ENCODE peak calls at places on chromosome 5, in four cellular contexts. T is NK-92 treated with Interleukin-12 subunit alpha and Interleukin-12 subunit beta, amount 100 ng/mL, for 24 hours; U is stimulated activated CD4-positive, alpha-beta T cell treated with anti-CD3 and anti-CD28 coated beads, TNF-alpha, amount 100 ng/mL, for 48 hours; M is RPMI8226. E is an unnamed sample.

GRCh38 chr5:123440456-123440855 is 17.3 kb upstream of the CEP120 start:
- DNase-seq in T (no peak), U (no peak), M (no peak), E (no peak)

GRCh38 chr5:167587768-167588167 is 703.7 kb upstream of the WWC1 start:
- DNase-seq in T (no peak), U (no peak), M (no peak), E (no peak)

GRCh38 chr5:164741376-164741775 is 1236.0 kb downstream of the MAT2B start:
- DNase-seq in T (peak), U (no peak), M (peak), E (no peak)

GRCh38 chr5:136063778-136064465 is 35.1 kb downstream of the TGFBI start:
- DNase-seq in T (no peak), U (no peak), M (no peak), E (no peak)

GRCh38 chr5:25850581-25850980 is 1187.8 kb downstream of the CDH9 start:
- DNase-seq in T (no peak), U (no peak), M (no peak), E (no peak)

GRCh38 chr5:139708877-139709586 is 60.9 kb downstream of the CXXC5 start:
- DNase-seq in T (no peak), U (no peak), M (no peak), E (peak)

GRCh38 chr5:139717221-139717620 is 69.1 kb downstream of the CXXC5 start:
- DNase-seq in T (no peak), U (no peak), M (no peak), E (no peak)

GRCh38 chr5:74521401-74521800 is 119.1 kb downstream of the ENC1 start:
- DNase-seq in T (no peak), U (no peak), M (no peak), E (no peak)

GRCh38 chr5:151696470-151697061 is 9.9 kb upstream of the SPARC start:
- DNase-seq in T (no peak), U (no peak), M (no peak), E (peak)

GRCh38 chr5:36723921-36724320 is 117.5 kb downstream of the SLC1A3 start:
- DNase-seq in T (no peak), U (no peak), M (no peak), E (no peak)

GRCh38 chr5:180390441-180391190 is 37.5 kb upstream of the GFPT2 start:
- DNase-seq in T (no peak), U (no peak), M (no peak), E (no peak)

GRCh38 chr5:56375011-56375410 is 141.9 kb upstream of the ANKRD55 start:
- DNase-seq in T (no peak), U (no peak), M (no peak), E (no peak)

GRCh38 chr5:65805082-65805481 is 83.1 kb downstream of the NLN start:
- DNase-seq in T (no peak), U (no peak), M (no peak), E (no peak)

GRCh38 chr5:135236187-135236835 is 162.7 kb downstream of the MACROH2A1 start:
- DNase-seq in T (no peak), U (no peak), M (no peak), E (no peak)

GRCh38 chr5:33235824-33236223 is 204.9 kb upstream of the TARS1 start:
- DNase-seq in T (no peak), U (no peak), M (no peak), E (no peak)

GRCh38 chr5:157520911-157521703 is 54.5 kb downstream of the ADAM19 start:
- DNase-seq in T (no peak), U (no peak), M (no peak), E (no peak)

GRCh38 chr5:33925278-33925677 is 10.9 kb upstream of the RXFP3 start:
- DNase-seq in T (no peak), U (no peak), M (no peak), E (no peak)

GRCh38 chr5:15116996-15117395 is 245.4 kb upstream of the ANKH start:
- DNase-seq in T (no peak), U (no peak), M (no peak), E (no peak)